ENCODE peak calls at places on chromosomes 12 and 14, in nine cellular contexts. Y, A, P, T, B, C, U, E and W are unnamed samples.

GRCh38 chr12:8081921-8082577 is at the start of gene NECAP1:
- ATAC-seq in E (peak; percentile 97), A (peak; percentile 96), P (peak; percentile 97), C (peak; percentile 97), Y (peak; percentile 93), U (peak; percentile 91), T (peak; percentile 96), B (peak; percentile 94), W (peak; percentile 98)

GRCh38 chr12:6280053-6280469 is 30.4 kb upstream of the PLEKHG6 start:
- ATAC-seq in P (peak; percentile 30), A (no peak), Y (no peak), U (no peak), T (peak; percentile 68), B (no peak), C (peak; percentile 68), E (peak; percentile 75), W (no peak)

GRCh38 chr12:24778486-24779304 is 170.2 kb downstream of the BCAT1 start:
- ATAC-seq in B (peak; percentile 46), E (no peak), P (no peak), A (no peak), C (peak; percentile 73), T (peak; percentile 55), Y (peak; percentile 86), U (peak; percentile 60), W (peak; percentile 51)

GRCh38 chr14:53879747-53880146 is 76.9 kb downstream of the BMP4 start:
- ATAC-seq in U (no peak), B (no peak), Y (no peak), C (no peak), E (no peak), T (no peak), A (peak; percentile 79), P (no peak), W (no peak)

GRCh38 chr12:67415473-67415872 is 146.3 kb downstream of the CAND1 start:
- ATAC-seq in C (no peak), P (no peak), T (no peak), A (no peak), B (no peak), U (no peak), Y (no peak), E (no peak), W (no peak)

GRCh38 chr12:115659422-115659821 is 618.1 kb downstream of the MED13L start:
- ATAC-seq in C (no peak), Y (no peak), E (no peak), A (peak; percentile 39), B (no peak), P (no peak), U (no peak), T (no peak), W (no peak)

GRCh38 chr14:103656758-103657133 is 27.7 kb downstream of the KLC1 start:
- ATAC-seq in C (no peak), Y (no peak), T (no peak), P (peak; percentile 62), A (no peak), E (no peak), U (no peak), B (no peak), W (no peak)

GRCh38 chr12:42603246-42603645 is 13.7 kb upstream of the PRICKLE1 start:
- ATAC-seq in B (no peak), A (no peak), P (no peak), C (no peak), E (no peak), T (no peak), Y (no peak), U (no peak), W (peak; percentile 57)

GRCh38 chr14:61498303-61498702 is 176.9 kb downstream of the PRKCH start:
- ATAC-seq in B (no peak), T (peak; percentile 22), P (no peak), A (no peak), U (no peak), E (no peak), Y (no peak), C (no peak), W (no peak)

GRCh38 chr14:88613552-88614010 is 50.7 kb downstream of the ZC3H14 start:
- ATAC-seq in U (no peak), C (no peak), P (peak; percentile 37), T (peak; percentile 93), E (no peak), Y (peak; percentile 93), A (peak; percentile 37), B (no peak), W (peak; percentile 80)

GRCh38 chr12:82728710-82729109 is 42.0 kb downstream of the TMTC2 start:
- ATAC-seq in A (no peak), P (no peak), C (no peak), T (no peak), E (no peak), Y (no peak), B (no peak), U (no peak), W (no peak)

GRCh38 chr14:68097727-68098126 is 278.1 kb downstream of the RAD51B start:
- ATAC-seq in B (no peak), E (no peak), A (no peak), P (no peak), T (no peak), Y (no peak), U (no peak), C (no peak), W (no peak)

GRCh38 chr14:104184506-104184905 is 46.1 kb downstream of the KIF26A start:
- ATAC-seq in E (no peak), P (no peak), B (no peak), T (no peak), C (peak; percentile 65), U (no peak), A (no peak), Y (no peak), W (no peak)

GRCh38 chr14:77980475-77981321 is 180.8 kb downstream of the ADCK1 start:
- ATAC-seq in E (no peak), Y (peak; percentile 48), A (peak; percentile 16), T (peak; percentile 93), C (peak; percentile 71), U (no peak), B (no peak), P (peak; percentile 95), W (no peak)

GRCh38 chr12:53207042-53207441 is at the start of gene ITGB7:
- ATAC-seq in E (peak; percentile 16), C (no peak), Y (peak; percentile 79), A (no peak), U (peak; percentile 70), T (no peak), B (peak; percentile 57), P (peak; percentile 94), W (peak; percentile 91)

GRCh38 chr14:61326847-61327246 is 5.5 kb downstream of the PRKCH start:
- ATAC-seq in A (peak; percentile 62), T (peak; percentile 51), U (no peak), B (no peak), C (no peak), P (no peak), E (peak; percentile 90), Y (no peak), W (no peak)

GRCh38 chr14:90512332-90512951 is 115.6 kb downstream of the CALM1 start:
- ATAC-seq in A (no peak), U (no peak), P (peak; percentile 59), E (no peak), T (no peak), B (no peak), Y (no peak), C (peak; percentile 26), W (no peak)